ENCODE peak calls at places on chromosome 14, in seven cellular contexts. S is HepG2, O is HCT116, R is SK-N-SH, N is H1, C is GM12878, Z is K562. G is an unnamed sample.

GRCh38 chr14:83441801-83442200 is 1908.1 kb upstream of the SEL1L start:
- DNase-seq in S (no peak), N (no peak), Z (no peak), O (no peak), R (no peak), C (no peak), G (no peak)

GRCh38 chr14:54637270-54637669 is 70.3 kb downstream of the SAMD4A start:
- DNase-seq in R (no peak), S (no peak), N (peak; percentile 17), O (no peak), C (no peak), Z (no peak), G (peak; percentile 52)

GRCh38 chr14:83463500-83464098 is 1929.9 kb upstream of the SEL1L start:
- DNase-seq in R (peak; percentile 7), Z (peak; percentile 2), N (peak; percentile 56), O (no peak), S (peak; percentile 12), C (no peak), G (peak; percentile 15)

GRCh38 chr14:30005114-30005698 is 77.6 kb upstream of the PRKD1 start:
- DNase-seq in S (peak; percentile 62), C (no peak), Z (peak; percentile 9), R (peak; percentile 19), O (no peak), N (no peak), G (peak; percentile 73)

GRCh38 chr14:36519431-36520321 is at the start of gene NKX2-1:
- DNase-seq in R (peak; percentile 26), C (no peak), S (no peak), O (no peak), Z (no peak), N (peak; percentile 82), G (no peak)

GRCh38 chr14:69937367-69937777 is 58.2 kb downstream of the SMOC1 start:
- DNase-seq in R (no peak), O (no peak), N (no peak), C (no peak), S (peak; percentile 71), Z (no peak), G (no peak)

GRCh38 chr14:92241966-92242365 is 81.0 kb upstream of the SLC24A4 start:
- DNase-seq in R (no peak), S (no peak), C (no peak), O (no peak), Z (no peak), N (no peak), G (no peak)

GRCh38 chr14:95515080-95515489 is 1.4 kb downstream of the SYNE3 start:
- DNase-seq in N (no peak), Z (no peak), O (no peak), C (no peak), S (no peak), R (peak; percentile 70), G (no peak)

GRCh38 chr14:92961567-92961855 is 38.6 kb downstream of the CHGA start:
- DNase-seq in S (no peak), C (no peak), Z (no peak), N (no peak), R (no peak), O (no peak), G (no peak)

GRCh38 chr14:63051301-63051700 is 6.0 kb upstream of the KCNH5 start:
- DNase-seq in R (no peak), S (no peak), N (no peak), C (no peak), Z (no peak), O (no peak), G (no peak)

GRCh38 chr14:29851397-29851796 is 76.2 kb downstream of the PRKD1 start:
- DNase-seq in S (no peak), R (no peak), Z (no peak), C (no peak), N (no peak), O (no peak), G (no peak)

GRCh38 chr14:32623300-32624093 is 294.4 kb downstream of the AKAP6 start:
- DNase-seq in C (no peak), N (no peak), R (no peak), O (no peak), Z (no peak), S (no peak), G (no peak)

GRCh38 chr14:66600416-66600815 is 92.5 kb downstream of the GPHN start:
- DNase-seq in O (no peak), N (no peak), Z (no peak), C (no peak), S (no peak), R (no peak), G (no peak)

GRCh38 chr14:53872551-53873188 is 84.0 kb downstream of the BMP4 start:
- DNase-seq in Z (no peak), S (no peak), C (no peak), O (no peak), R (no peak), N (no peak), G (no peak)

GRCh38 chr14:56821807-56822615 is 11.7 kb upstream of the OTX2 start:
- DNase-seq in S (no peak), O (no peak), Z (no peak), C (no peak), R (no peak), N (no peak), G (no peak)

GRCh38 chr14:92897922-92898599 is 24.9 kb upstream of the CHGA start:
- DNase-seq in C (no peak), S (no peak), Z (no peak), N (no peak), R (no peak), O (no peak), G (no peak)

GRCh38 chr14:103629503-103630121 is 601 bp downstream of the KLC1 start:
- DNase-seq in N (peak; percentile 80), O (no peak), S (no peak), Z (peak; percentile 59), R (peak; percentile 87), C (no peak), G (no peak)

GRCh38 chr14:105059035-105059916 is 6.0 kb downstream of the GPR132 start:
- DNase-seq in C (no peak), Z (no peak), N (peak; percentile 73), O (no peak), R (peak; percentile 47), S (no peak), G (no peak)

GRCh38 chr14:71551291-71551955 is 380.8 kb upstream of the RGS6 start:
- DNase-seq in N (no peak), O (no peak), R (no peak), S (no peak), Z (no peak), C (no peak), G (no peak)

GRCh38 chr14:93044601-93045000 is 71.1 kb downstream of the ITPK1 start:
- DNase-seq in Z (peak; percentile 14), O (no peak), N (no peak), R (no peak), C (no peak), S (no peak), G (no peak)

GRCh38 chr14:99148131-99148530 is 123.9 kb downstream of the BCL11B start:
- DNase-seq in N (no peak), Z (no peak), O (no peak), C (no peak), S (no peak), R (no peak), G (no peak)

DNA sequence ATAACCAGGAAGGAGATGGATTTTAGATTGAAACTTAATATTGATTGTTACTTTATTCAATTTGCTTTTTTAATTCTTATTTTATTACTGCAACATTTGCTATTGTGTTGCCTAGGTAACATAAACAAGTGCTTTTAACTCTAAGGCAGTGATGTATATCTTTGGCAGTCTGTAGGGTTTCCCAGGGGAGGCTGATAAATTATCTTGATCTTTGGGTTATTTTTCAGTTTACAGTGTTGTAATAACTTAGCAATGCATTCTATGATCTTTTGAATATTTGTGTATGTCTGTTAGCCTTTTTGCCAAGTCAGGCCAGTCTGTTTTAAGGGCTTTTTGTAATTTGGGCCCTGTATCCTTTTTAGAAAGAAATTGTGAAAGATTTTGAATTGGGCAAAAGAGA is 7.8 kb upstream of the DTD2 start:
- DNase-seq in S (no peak), N (no peak), Z (no peak), C (no peak), R (no peak), O (no peak), G (no peak)
- TF ChIP-seq JUND in S (no peak), N (no peak), Z (no peak), C (no peak), R (no peak), O (no peak), G (no peak)

GRCh38 chr14:89485264-89485663 is 68.2 kb upstream of the FOXN3 start:
- DNase-seq in R (no peak), N (no peak), S (no peak), Z (no peak), O (no peak), C (no peak), G (no peak)

GRCh38 chr14:89486961-89487360 is 69.9 kb upstream of the FOXN3 start:
- DNase-seq in R (no peak), S (peak; percentile 48), O (no peak), N (no peak), C (no peak), Z (no peak), G (no peak)

GRCh38 chr14:89484445-89484844 is 67.4 kb upstream of the FOXN3 start:
- DNase-seq in N (no peak), O (no peak), R (no peak), S (no peak), C (no peak), Z (no peak), G (peak; percentile 14)

GRCh38 chr14:89489796-89490506 is 72.9 kb upstream of the FOXN3 start:
- DNase-seq in R (no peak), N (no peak), Z (no peak), O (no peak), S (no peak), C (no peak), G (no peak)

GRCh38 chr14:89486505-89486904 is 69.5 kb upstream of the FOXN3 start:
- DNase-seq in C (no peak), N (no peak), R (no peak), S (no peak), Z (no peak), O (no peak), G (no peak)
- TF ChIP-seq JUND in C (no peak), N (no peak), R (no peak), S (no peak), Z (no peak), O (no peak), G (no peak)

DNA sequence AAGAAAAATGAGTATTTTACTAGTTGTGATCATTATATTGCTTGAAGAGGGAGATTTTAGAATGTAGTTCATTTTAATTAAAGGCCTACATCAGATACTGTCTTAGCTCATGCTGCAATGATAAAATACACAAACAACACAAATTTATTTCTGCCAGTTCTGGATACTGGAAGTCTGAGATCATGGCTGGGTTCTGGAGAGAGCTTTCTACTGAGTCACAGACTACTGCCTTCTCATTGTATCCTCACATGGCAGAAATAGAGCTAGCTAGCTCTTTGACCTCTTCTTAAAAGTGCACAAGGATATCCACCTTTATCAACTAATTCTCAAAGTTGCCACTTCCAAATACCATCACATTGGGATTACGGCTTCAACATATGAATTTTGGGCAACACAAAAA is 53.8 kb downstream of the MIS18BP1 start:
- DNase-seq in Z (no peak), N (no peak), C (no peak), O (no peak), S (no peak), R (no peak), G (no peak)
- TF ChIP-seq JUND in Z (no peak), N (no peak), C (no peak), O (no peak), S (no peak), R (no peak), G (no peak)

DNA sequence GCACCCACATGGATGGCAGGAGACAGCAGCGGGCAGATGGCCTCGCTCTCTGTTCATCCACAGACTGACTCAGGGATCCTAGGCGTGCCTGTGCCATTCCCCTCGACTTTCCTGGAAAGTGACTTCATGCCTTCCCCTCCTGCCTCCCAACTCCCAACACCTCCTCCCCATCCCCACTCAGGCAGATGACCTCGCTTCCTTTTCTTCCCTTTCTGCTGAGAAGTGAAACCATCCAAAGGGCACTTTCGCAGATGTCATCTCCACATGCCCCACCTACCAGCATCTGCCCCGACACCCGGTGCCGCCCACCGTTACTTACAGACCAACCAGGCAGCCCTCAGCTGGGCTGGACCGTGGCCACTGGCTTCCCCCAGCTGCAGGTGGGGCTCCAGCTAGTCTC is 29.6 kb downstream of the BEGAIN start:
- DNase-seq in N (no peak), O (no peak), S (no peak), C (no peak), R (no peak), Z (no peak), G (no peak)
- TF ChIP-seq JUND in N (no peak), O (no peak), S (no peak), C (no peak), R (no peak), Z (no peak), G (no peak)

G was measured in T47D.